ENCODE peak calls at places on chromosomes 7 and 10, in five cellular contexts. H is ELR; W is AG08396; R is effector CD4-positive, alpha-beta T cell; X is GM10248. D is an unnamed sample.

GRCh38 chr10:62772186-62772950 is 32.2 kb upstream of the ADO start:
- DNase-seq in H (no peak), W (peak; percentile 13), R (no peak), X (no peak), D (no peak)

GRCh38 chr10:43421201-43421507 is 12.2 kb upstream of the HNRNPF start:
- DNase-seq in H (no peak), W (no peak), R (no peak), X (no peak), D (no peak)

GRCh38 chr7:351256-351655 is 61.3 kb downstream of the FOXL3 start:
- DNase-seq in H (no peak), W (no peak), R (peak; percentile 50), X (no peak), D (no peak)

GRCh38 chr10:11242443-11243386 is 225.0 kb downstream of the CELF2 start:
- DNase-seq in H (no peak), W (peak; percentile 7), R (no peak), X (peak; percentile 66), D (no peak)

GRCh38 chr10:35961501-35961900 is 319.4 kb upstream of the FZD8 start:
- DNase-seq in H (peak; percentile 48), W (no peak), R (no peak), X (no peak), D (no peak)

GRCh38 chr7:95758187-95758586 is 14.2 kb upstream of the DYNC1I1 start:
- DNase-seq in H (no peak), W (no peak), R (no peak), X (no peak), D (no peak)

GRCh38 chr10:60536529-60537114 is 146.9 kb upstream of the ANK3 start:
- DNase-seq in H (peak; percentile 67), W (no peak), R (no peak), X (no peak), D (peak; percentile 14)

GRCh38 chr7:33700001-33700899 is 205.1 kb upstream of the BMPER start:
- DNase-seq in H (no peak), W (no peak), R (no peak), X (no peak), D (no peak)

GRCh38 chr7:35544028-35544742 is 150.8 kb downstream of the HERPUD2 start:
- DNase-seq in H (no peak), W (no peak), R (no peak), X (no peak), D (no peak)

GRCh38 chr10:30355601-30356000 is 6.5 kb upstream of the MTPAP start:
- DNase-seq in H (no peak), W (no peak), R (no peak), X (no peak), D (no peak)

GRCh38 chr10:103276251-103276936 is 544 bp upstream of the INA start:
- DNase-seq in H (no peak), W (no peak), R (no peak), X (no peak), D (no peak)

GRCh38 chr7:33982425-33982786 is 77.1 kb downstream of the BMPER start:
- DNase-seq in H (peak; percentile 86), W (peak; percentile 27), R (no peak), X (no peak), D (no peak)

GRCh38 chr7:80107278-80107677 is 27.4 kb upstream of the GNAI1 start:
- DNase-seq in H (no peak), W (no peak), R (no peak), X (no peak), D (no peak)

GRCh38 chr10:101817542-101818118 is 614 bp downstream of the OGA start:
- DNase-seq in H (peak; percentile 96), W (peak; percentile 86), R (peak; percentile 26), X (peak; percentile 23), D (peak; percentile 61)

GRCh38 chr10:9685596-9685995 is 1332.1 kb upstream of the CELF2 start:
- DNase-seq in H (no peak), W (no peak), R (no peak), X (no peak), D (no peak)

GRCh38 chr10:79392020-79392398 is 44.7 kb downstream of the PPIF start:
- DNase-seq in H (no peak), W (no peak), R (no peak), X (no peak), D (no peak)

GRCh38 chr7:157568785-157569584 is 232.2 kb downstream of the DNAJB6 start:
- DNase-seq in H (peak; percentile 2), W (no peak), R (peak; percentile 39), X (peak; percentile 39), D (no peak)

GRCh38 chr7:101859411-101860106 is 42.1 kb downstream of the CUX1 start:
- DNase-seq in H (no peak), W (no peak), R (no peak), X (no peak), D (no peak)

GRCh38 chr7:104341545-104341944 is 13.1 kb downstream of the LHFPL3 start:
- DNase-seq in H (peak; percentile 11), W (no peak), R (no peak), X (no peak), D (no peak)

GRCh38 chr7:15889501-15889900 is 203.0 kb upstream of the MEOX2 start:
- DNase-seq in H (peak; percentile 45), W (peak; percentile 7), R (no peak), X (no peak), D (peak; percentile 24)

GRCh38 chr7:124702385-124702784 is 63.2 kb downstream of the GPR37 start:
- DNase-seq in H (no peak), W (no peak), R (no peak), X (no peak), D (no peak)

GRCh38 chr10:132281915-132282666 is 25.7 kb downstream of the STK32C start:
- DNase-seq in H (no peak), W (no peak), R (no peak), X (no peak), D (no peak)

GRCh38 chr7:47573758-47574472 is 8.0 kb downstream of the TNS3 start:
- DNase-seq in H (peak; percentile 93), W (no peak), R (no peak), X (no peak), D (no peak)

GRCh38 chr10:784759-785538 is 95.5 kb upstream of the DIP2C start:
- DNase-seq in H (peak; percentile 86), W (peak; percentile 91), R (no peak), X (peak; percentile 21), D (peak; percentile 38)

GRCh38 chr10:132304756-132305509 is 2.8 kb downstream of the STK32C start:
- DNase-seq in H (no peak), W (no peak), R (no peak), X (no peak), D (no peak)

GRCh38 chr10:78211476-78212110 is 177.9 kb downstream of the RPS24 start:
- DNase-seq in H (peak; percentile 75), W (peak; percentile 52), R (no peak), X (no peak), D (peak; percentile 72)

GRCh38 chr7:2477447-2478386 is 1.5 kb upstream of the GRIFIN start:
- DNase-seq in H (peak; percentile 77), W (peak; percentile 94), R (peak; percentile 40), X (peak; percentile 87), D (peak; percentile 98)